ENCODE peak calls at places on chromosomes 6 and 20, in four cellular contexts. One of them, this sample, is unnamed.

GRCh38 chr6:37761872-37762271 is 57.7 kb upstream of the ZFAND3 start:
- DNase-seq in mucosa of descending colon: no peak
- DNase-seq in left cardiac atrium: no peak
- DNase-seq in stimulated activated CD4-positive, alpha-beta T cell treated with anti-CD3 and anti-CD28 coated beads, Interleukin-1b, Interleukin-23, amount 100 ng/mL, for 1 hour: no peak
- DNase-seq in this sample: no peak

GRCh38 chr20:37042986-37043972 is 52.5 kb downstream of the RBL1 start:
- DNase-seq in mucosa of descending colon: no peak
- DNase-seq in left cardiac atrium: no peak
- DNase-seq in stimulated activated CD4-positive, alpha-beta T cell treated with anti-CD3 and anti-CD28 coated beads, Interleukin-1b, Interleukin-23, amount 100 ng/mL, for 1 hour: no peak
- DNase-seq in this sample: no peak

GRCh38 chr6:43790031-43790430 is 20.0 kb downstream of the VEGFA start:
- DNase-seq in mucosa of descending colon: no peak
- DNase-seq in left cardiac atrium: peak
- DNase-seq in stimulated activated CD4-positive, alpha-beta T cell treated with anti-CD3 and anti-CD28 coated beads, Interleukin-1b, Interleukin-23, amount 100 ng/mL, for 1 hour: no peak
- DNase-seq in this sample: no peak

GRCh38 chr6:131951576-131952230 is 531 bp upstream of the CCN2 start:
- DNase-seq in mucosa of descending colon: no peak
- DNase-seq in left cardiac atrium: no peak
- DNase-seq in stimulated activated CD4-positive, alpha-beta T cell treated with anti-CD3 and anti-CD28 coated beads, Interleukin-1b, Interleukin-23, amount 100 ng/mL, for 1 hour: no peak
- DNase-seq in this sample: no peak

GRCh38 chr6:105372862-105373182 is 30.1 kb downstream of the PREP start:
- DNase-seq in mucosa of descending colon: peak
- DNase-seq in left cardiac atrium: no peak
- DNase-seq in stimulated activated CD4-positive, alpha-beta T cell treated with anti-CD3 and anti-CD28 coated beads, Interleukin-1b, Interleukin-23, amount 100 ng/mL, for 1 hour: no peak
- DNase-seq in this sample: no peak

GRCh38 chr20:6765469-6766058 is 1.9 kb upstream of the BMP2 start:
- DNase-seq in mucosa of descending colon: peak
- DNase-seq in left cardiac atrium: no peak
- DNase-seq in stimulated activated CD4-positive, alpha-beta T cell treated with anti-CD3 and anti-CD28 coated beads, Interleukin-1b, Interleukin-23, amount 100 ng/mL, for 1 hour: no peak
- DNase-seq in this sample: peak

GRCh38 chr6:12189150-12189549 is 101.0 kb upstream of the EDN1 start:
- DNase-seq in mucosa of descending colon: no peak
- DNase-seq in left cardiac atrium: no peak
- DNase-seq in stimulated activated CD4-positive, alpha-beta T cell treated with anti-CD3 and anti-CD28 coated beads, Interleukin-1b, Interleukin-23, amount 100 ng/mL, for 1 hour: no peak
- DNase-seq in this sample: no peak

GRCh38 chr6:2192971-2193370 is 52.4 kb downstream of the GMDS start:
- DNase-seq in mucosa of descending colon: no peak
- DNase-seq in left cardiac atrium: no peak
- DNase-seq in stimulated activated CD4-positive, alpha-beta T cell treated with anti-CD3 and anti-CD28 coated beads, Interleukin-1b, Interleukin-23, amount 100 ng/mL, for 1 hour: no peak
- DNase-seq in this sample: no peak

GRCh38 chr20:57402206-57403125 is 11.3 kb downstream of the RBM38 start:
- DNase-seq in mucosa of descending colon: no peak
- DNase-seq in left cardiac atrium: peak
- DNase-seq in stimulated activated CD4-positive, alpha-beta T cell treated with anti-CD3 and anti-CD28 coated beads, Interleukin-1b, Interleukin-23, amount 100 ng/mL, for 1 hour: no peak
- DNase-seq in this sample: no peak

GRCh38 chr20:2114106-2114505 is 12.5 kb downstream of the STK35 start:
- DNase-seq in mucosa of descending colon: no peak
- DNase-seq in left cardiac atrium: no peak
- DNase-seq in stimulated activated CD4-positive, alpha-beta T cell treated with anti-CD3 and anti-CD28 coated beads, Interleukin-1b, Interleukin-23, amount 100 ng/mL, for 1 hour: no peak
- DNase-seq in this sample: no peak

GRCh38 chr6:128204621-128205020 is 303.8 kb upstream of the THEMIS start:
- DNase-seq in mucosa of descending colon: no peak
- DNase-seq in left cardiac atrium: no peak
- DNase-seq in stimulated activated CD4-positive, alpha-beta T cell treated with anti-CD3 and anti-CD28 coated beads, Interleukin-1b, Interleukin-23, amount 100 ng/mL, for 1 hour: no peak
- DNase-seq in this sample: no peak

GRCh38 chr20:34532320-34532719 is 16.1 kb downstream of the DYNLRB1 start:
- DNase-seq in mucosa of descending colon: no peak
- DNase-seq in left cardiac atrium: no peak
- DNase-seq in stimulated activated CD4-positive, alpha-beta T cell treated with anti-CD3 and anti-CD28 coated beads, Interleukin-1b, Interleukin-23, amount 100 ng/mL, for 1 hour: no peak
- DNase-seq in this sample: no peak